ENCODE peak calls at places on chromosome 5, in four cellular contexts. One of them, this sample, is unnamed.

GRCh38 chr5:88203977-88204735 is 64.5 kb downstream of the TMEM161B start:
- DNase-seq in thoracic aorta: no peak
- DNase-seq in heart right ventricle: no peak
- DNase-seq in lung: no peak
- DNase-seq in this sample: no peak

GRCh38 chr5:159444441-159445082 is 114.3 kb upstream of the IL12B start:
- DNase-seq in thoracic aorta: no peak
- DNase-seq in heart right ventricle: no peak
- DNase-seq in lung: no peak
- DNase-seq in this sample: no peak

GRCh38 chr5:36679609-36680008 is 73.2 kb downstream of the SLC1A3 start:
- DNase-seq in thoracic aorta: no peak
- DNase-seq in heart right ventricle: no peak
- DNase-seq in lung: no peak
- DNase-seq in this sample: no peak

GRCh38 chr5:39340486-39340885 is 23.8 kb downstream of the C9 start:
- DNase-seq in thoracic aorta: no peak
- DNase-seq in heart right ventricle: no peak
- DNase-seq in lung: no peak
- DNase-seq in this sample: no peak

GRCh38 chr5:16933337-16933736 is 2.8 kb downstream of the MYO10 start:
- DNase-seq in thoracic aorta: no peak
- DNase-seq in heart right ventricle: no peak
- DNase-seq in lung: no peak
- DNase-seq in this sample: no peak

GRCh38 chr5:150188146-150188842 is 1.6 kb upstream of the SLC6A7 start:
- DNase-seq in thoracic aorta: no peak
- DNase-seq in heart right ventricle: no peak
- DNase-seq in lung: no peak
- DNase-seq in this sample: no peak

GRCh38 chr5:6732634-6733410 is 19.6 kb downstream of the TENT4A start:
- DNase-seq in thoracic aorta: peak; percentile 41
- DNase-seq in heart right ventricle: peak; percentile 53
- DNase-seq in lung: no peak
- DNase-seq in this sample: no peak

GRCh38 chr5:145668714-145669113 is 166.4 kb downstream of the PRELID2 start:
- DNase-seq in thoracic aorta: no peak
- DNase-seq in heart right ventricle: no peak
- DNase-seq in lung: no peak
- DNase-seq in this sample: no peak

GRCh38 chr5:37657046-37657445 is 182.8 kb downstream of the GDNF start:
- DNase-seq in thoracic aorta: no peak
- DNase-seq in heart right ventricle: no peak
- DNase-seq in lung: no peak
- DNase-seq in this sample: no peak

GRCh38 chr5:93337138-93337537 is 243.9 kb downstream of the NR2F1-AS1 start:
- DNase-seq in thoracic aorta: no peak
- DNase-seq in heart right ventricle: no peak
- DNase-seq in lung: no peak
- DNase-seq in this sample: no peak

GRCh38 chr5:90844931-90845330 is 286.3 kb downstream of the ADGRV1 start:
- DNase-seq in thoracic aorta: no peak
- DNase-seq in heart right ventricle: no peak
- DNase-seq in lung: no peak
- DNase-seq in this sample: no peak

GRCh38 chr5:72246954-72247442 is 73.0 kb downstream of the MRPS27 start:
- DNase-seq in thoracic aorta: no peak
- DNase-seq in heart right ventricle: no peak
- DNase-seq in lung: no peak
- DNase-seq in this sample: no peak

GRCh38 chr5:18792145-18792544 is 1157.9 kb downstream of the TAF11L14 start:
- DNase-seq in thoracic aorta: no peak
- DNase-seq in heart right ventricle: no peak
- DNase-seq in lung: no peak
- DNase-seq in this sample: peak; percentile 17

GRCh38 chr5:61055434-61056006 is 106.7 kb downstream of the SMIM15 start:
- DNase-seq in thoracic aorta: no peak
- DNase-seq in heart right ventricle: no peak
- DNase-seq in lung: no peak
- DNase-seq in this sample: peak; percentile 9

GRCh38 chr5:149434162-149435014 is 55.3 kb upstream of the IL17B start:
- DNase-seq in thoracic aorta: peak; percentile 73
- DNase-seq in heart right ventricle: no peak
- DNase-seq in lung: no peak
- DNase-seq in this sample: peak; percentile 84

GRCh38 chr5:147407094-147407681 is 102.7 kb downstream of the DPYSL3 start:
- DNase-seq in thoracic aorta: peak; percentile 25
- DNase-seq in heart right ventricle: no peak
- DNase-seq in lung: no peak
- DNase-seq in this sample: no peak

GRCh38 chr5:163565492-163565891 is 60.1 kb downstream of the MAT2B start:
- DNase-seq in thoracic aorta: no peak
- DNase-seq in heart right ventricle: no peak
- DNase-seq in lung: no peak
- DNase-seq in this sample: no peak

GRCh38 chr5:96070625-96071246 is 109.1 kb upstream of the ELL2 start:
- DNase-seq in thoracic aorta: no peak
- DNase-seq in heart right ventricle: no peak
- DNase-seq in lung: no peak
- DNase-seq in this sample: no peak

GRCh38 chr5:78467744-78468357 is 107.4 kb downstream of the SCAMP1 start:
- DNase-seq in thoracic aorta: no peak
- DNase-seq in heart right ventricle: no peak
- DNase-seq in lung: no peak
- DNase-seq in this sample: peak; percentile 64

GRCh38 chr5:57824047-57824446 is 341.4 kb upstream of the ACTBL2 start:
- DNase-seq in thoracic aorta: no peak
- DNase-seq in heart right ventricle: no peak
- DNase-seq in lung: no peak
- DNase-seq in this sample: no peak

GRCh38 chr5:1009359-1010180 is 968 bp downstream of the NKD2 start:
- DNase-seq in thoracic aorta: no peak
- DNase-seq in heart right ventricle: peak; percentile 15
- DNase-seq in lung: no peak
- DNase-seq in this sample: no peak

GRCh38 chr5:141100243-141100805 is at the start of gene PCDHB3:
- DNase-seq in thoracic aorta: no peak
- DNase-seq in heart right ventricle: no peak
- DNase-seq in lung: no peak
- DNase-seq in this sample: no peak

GRCh38 chr5:95283761-95284511 is 958 bp downstream of the MCTP1 start:
- DNase-seq in thoracic aorta: no peak
- DNase-seq in heart right ventricle: peak; percentile 25
- DNase-seq in lung: peak; percentile 49
- DNase-seq in this sample: peak; percentile 61

DNA sequence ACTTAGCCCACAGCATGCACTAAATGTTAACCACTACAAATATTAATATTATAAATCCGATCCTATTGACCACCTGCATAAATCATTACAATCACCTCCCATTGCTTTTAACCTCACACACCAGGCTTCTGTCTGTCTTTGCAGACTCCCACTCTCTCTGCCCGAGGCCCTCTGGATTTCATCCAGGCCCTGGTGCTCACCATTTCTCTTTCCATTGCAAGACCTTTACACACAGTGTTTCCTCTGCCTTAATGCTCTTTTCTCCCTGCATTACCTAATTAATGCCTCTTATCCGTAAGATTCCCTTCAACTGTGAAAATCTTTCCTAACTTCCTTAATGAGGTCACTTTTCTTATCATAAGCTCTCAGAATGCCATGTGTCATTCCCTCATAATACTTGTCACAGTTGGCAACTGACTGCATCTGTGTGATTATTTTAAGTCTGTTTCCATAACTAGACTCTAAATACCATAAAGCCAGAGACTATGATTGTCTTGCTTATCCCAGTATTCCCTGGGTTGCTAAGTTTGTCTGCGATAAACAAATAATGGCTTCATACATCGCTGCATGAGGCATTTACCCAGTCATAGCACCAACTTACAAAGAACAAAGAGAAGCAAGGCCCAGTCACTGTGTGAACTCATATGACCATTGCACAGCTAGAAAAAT is 155.1 kb downstream of the CCDC192 start:
- DNase-seq in thoracic aorta: no peak
- DNase-seq in heart right ventricle: no peak
- DNase-seq in lung: no peak
- DNase-seq in this sample: no peak
- H3K27ac ChIP-seq in thoracic aorta: no peak overlapping the region
- H3K27ac ChIP-seq in heart right ventricle: peak overlapping the region; percentile 74
- H3K27ac ChIP-seq in lung: no peak overlapping the region
- H3K27ac ChIP-seq in this sample: no peak overlapping the region

DNA sequence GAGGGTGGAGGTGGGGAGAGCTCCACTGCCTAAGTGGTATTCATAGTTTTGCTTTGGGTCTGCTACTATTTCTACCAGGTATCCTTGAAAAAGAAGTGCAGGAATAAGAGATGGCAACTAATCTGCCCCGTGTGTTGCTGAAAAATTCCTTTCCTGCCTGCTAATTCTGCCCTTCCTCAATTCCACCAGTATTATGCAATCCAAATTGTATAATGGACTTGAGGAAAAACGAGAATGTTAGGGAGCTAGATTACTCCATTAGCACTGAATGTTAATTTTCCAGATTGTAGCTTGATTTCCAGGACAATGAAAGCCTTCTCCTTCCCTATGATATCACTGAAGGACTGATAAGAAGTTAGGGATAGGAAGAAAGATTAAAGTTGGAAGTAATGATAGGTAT is 16.9 kb downstream of the ADAM19 start:
- DNase-seq in thoracic aorta: no peak
- DNase-seq in heart right ventricle: no peak
- DNase-seq in lung: no peak
- DNase-seq in this sample: no peak
- H3K4me1 ChIP-seq in thoracic aorta: peaks cover 30% of the 10 kb centered on the region
- H3K4me1 ChIP-seq in heart right ventricle: peaks cover 90% of the 10 kb centered on the region
- H3K4me1 ChIP-seq in lung: peaks cover 20% of the 10 kb centered on the region
- H3K4me1 ChIP-seq in this sample: peaks cover 35% of the 10 kb centered on the region

DNA sequence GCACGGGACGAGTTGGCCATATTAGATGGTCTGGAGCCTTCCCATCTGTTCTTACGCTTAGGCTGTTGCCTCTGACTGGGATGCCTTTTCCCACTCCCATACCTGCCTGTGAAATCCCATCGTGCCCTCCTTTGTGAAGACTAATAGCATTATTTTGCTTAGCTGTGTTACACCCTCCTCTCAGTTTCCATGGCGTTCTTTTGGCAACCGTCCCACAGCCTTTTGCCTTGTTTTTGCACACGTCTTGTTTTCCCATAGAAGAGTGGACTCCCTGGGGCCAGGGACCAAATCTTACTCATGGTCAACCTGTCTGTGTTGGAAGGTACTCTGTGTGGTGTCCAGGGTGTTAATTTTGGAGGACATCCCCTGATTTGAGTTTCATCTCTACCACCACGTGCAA is 242.1 kb downstream of the HSPA4 start:
- DNase-seq in thoracic aorta: no peak
- DNase-seq in heart right ventricle: no peak
- DNase-seq in lung: no peak
- DNase-seq in this sample: no peak
- H3K36me3 ChIP-seq in thoracic aorta: no peaks in the 10 kb centered on the region
- H3K36me3 ChIP-seq in heart right ventricle: no peaks in the 10 kb centered on the region
- H3K36me3 ChIP-seq in lung: no peaks in the 10 kb centered on the region
- H3K36me3 ChIP-seq in this sample: no peaks in the 10 kb centered on the region

DNA sequence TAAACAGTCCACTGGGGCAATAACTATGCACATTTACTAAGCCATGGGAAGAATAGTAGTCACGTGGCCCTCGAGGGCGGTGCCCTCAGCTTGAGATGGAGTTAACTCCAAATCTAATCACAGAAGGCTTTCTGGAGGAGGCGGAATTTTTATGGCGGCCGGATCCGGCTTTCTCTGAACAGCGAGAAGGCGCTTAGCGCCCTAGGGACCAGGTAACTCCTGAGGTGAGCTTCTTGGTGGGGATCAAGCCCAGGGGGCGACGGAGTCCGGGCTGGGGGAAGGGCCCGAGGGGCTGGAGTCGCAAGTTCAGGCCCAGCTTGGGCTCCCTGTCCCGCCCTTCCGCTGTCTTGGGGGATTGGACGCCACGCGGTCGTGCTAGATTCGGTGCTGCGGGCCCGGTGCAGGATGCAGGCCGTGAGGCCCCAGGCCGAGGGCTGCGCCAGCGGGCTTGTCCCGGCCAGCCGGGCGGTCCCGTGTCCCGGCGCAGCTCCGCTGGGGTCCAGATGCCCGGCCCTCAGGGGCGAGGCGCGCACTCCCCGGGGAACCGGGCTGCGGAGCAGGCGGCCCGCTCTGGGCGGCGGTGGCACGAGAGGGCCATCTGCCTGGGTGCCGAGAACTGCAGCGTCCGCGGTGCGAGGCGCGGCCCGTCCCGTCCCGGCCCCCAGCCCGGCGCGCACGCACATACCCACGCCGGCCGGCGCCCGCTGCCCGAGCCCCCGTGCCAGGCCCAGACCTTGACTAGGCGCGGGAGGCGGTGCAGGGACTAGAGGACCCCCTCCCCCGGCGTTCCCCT is 1.7 kb upstream of the NSD1 start:
- DNase-seq in thoracic aorta: no peak
- DNase-seq in heart right ventricle: peak; percentile 39
- DNase-seq in lung: no peak
- DNase-seq in this sample: no peak
- H3K27ac ChIP-seq in thoracic aorta: peak overlapping the region; percentile 96
- H3K27ac ChIP-seq in heart right ventricle: peak overlapping the region; percentile 94
- H3K27ac ChIP-seq in lung: peak overlapping the region; percentile 96
- H3K27ac ChIP-seq in this sample: no peak overlapping the region

GRCh38 chr5:171639966-171640365 is 145.7 kb upstream of the SMIM23 start:
- DNase-seq in thoracic aorta: no peak
- DNase-seq in heart right ventricle: no peak
- DNase-seq in lung: no peak
- DNase-seq in this sample: no peak

GRCh38 chr5:171641891-171642290 is 143.7 kb upstream of the SMIM23 start:
- DNase-seq in thoracic aorta: no peak
- DNase-seq in heart right ventricle: no peak
- DNase-seq in lung: no peak
- DNase-seq in this sample: no peak

GRCh38 chr5:171640396-171640981 is 145.1 kb upstream of the SMIM23 start:
- DNase-seq in thoracic aorta: no peak
- DNase-seq in heart right ventricle: peak; percentile 49
- DNase-seq in lung: no peak
- DNase-seq in this sample: no peak

GRCh38 chr5:171644536-171644935 is 141.1 kb upstream of the SMIM23 start:
- DNase-seq in thoracic aorta: no peak
- DNase-seq in heart right ventricle: no peak
- DNase-seq in lung: no peak
- DNase-seq in this sample: no peak

GRCh38 chr5:171642894-171643293 is 142.7 kb upstream of the SMIM23 start:
- DNase-seq in thoracic aorta: no peak
- DNase-seq in heart right ventricle: no peak
- DNase-seq in lung: no peak
- DNase-seq in this sample: no peak
- H3K4me1 ChIP-seq in thoracic aorta: peaks cover 9% of the 10 kb centered on the region
- H3K4me1 ChIP-seq in heart right ventricle: peaks cover 25% of the 10 kb centered on the region
- H3K4me1 ChIP-seq in lung: no peaks in the 10 kb centered on the region
- H3K4me1 ChIP-seq in this sample: peaks cover 20% of the 10 kb centered on the region

GRCh38 chr5:31427013-31427783 is 104.7 kb downstream of the DROSHA start:
- DNase-seq in thoracic aorta: no peak
- DNase-seq in heart right ventricle: no peak
- DNase-seq in lung: no peak
- DNase-seq in this sample: peak; percentile 46
- H3K36me3 ChIP-seq in thoracic aorta: peaks cover 5% of the 10 kb centered on the region
- H3K36me3 ChIP-seq in heart right ventricle: peaks cover 77% of the 10 kb centered on the region
- H3K36me3 ChIP-seq in lung: peaks cover 30% of the 10 kb centered on the region
- H3K36me3 ChIP-seq in this sample: peaks cover 50% of the 10 kb centered on the region

GRCh38 chr5:126497506-126497905 is 74.3 kb downstream of the GRAMD2B start:
- DNase-seq in thoracic aorta: no peak
- DNase-seq in heart right ventricle: no peak
- DNase-seq in lung: no peak
- DNase-seq in this sample: no peak
- H3K27ac ChIP-seq in thoracic aorta: no peak overlapping the region
- H3K27ac ChIP-seq in heart right ventricle: no peak overlapping the region
- H3K27ac ChIP-seq in lung: no peak overlapping the region
- H3K27ac ChIP-seq in this sample: no peak overlapping the region

This sample was measured in SJCRH30.